ENCODE peak calls at places on chromosomes 5 and 9, in five cellular contexts. Z is foreskin fibroblast, M is AG04449, A is neural crest cell, S is sigmoid colon. U is an unnamed sample.

GRCh38 chr5:172498431-172499129 is 44.3 kb upstream of the SH3PXD2B start:
- DNase-seq in Z (no peak), M (no peak), A (peak), S (peak), U (no peak)

GRCh38 chr9:36935768-36936497 is 98.1 kb downstream of the PAX5 start:
- DNase-seq in Z (no peak), M (no peak), A (no peak), S (no peak), U (no peak)

GRCh38 chr9:128276574-128277270 is 646 bp downstream of the SWI5 start:
- DNase-seq in Z (peak), M (no peak), A (no peak), S (peak), U (peak)

GRCh38 chr9:27429436-27429835 is 94.7 kb upstream of the IFNK start:
- DNase-seq in Z (no peak), M (no peak), A (no peak), S (no peak), U (no peak)

GRCh38 chr9:132415181-132415580 is 5.2 kb downstream of the CFAP77 start:
- DNase-seq in Z (no peak), M (no peak), A (no peak), S (no peak), U (no peak)

GRCh38 chr5:110951373-110951791 is 120.1 kb upstream of the TSLP start:
- DNase-seq in Z (peak), M (no peak), A (no peak), S (no peak), U (no peak)

GRCh38 chr5:136308396-136308795 is 56.9 kb downstream of the TRPC7 start:
- DNase-seq in Z (peak), M (no peak), A (no peak), S (no peak), U (no peak)

GRCh38 chr5:36945687-36946086 is 69.1 kb downstream of the NIPBL start:
- DNase-seq in Z (no peak), M (no peak), A (no peak), S (no peak), U (no peak)

GRCh38 chr9:105062222-105062850 is 134.4 kb upstream of the ABCA1 start:
- DNase-seq in Z (no peak), M (no peak), A (no peak), S (no peak), U (no peak)

GRCh38 chr9:112186695-112187094 is 11.6 kb upstream of the SUSD1 start:
- DNase-seq in Z (no peak), M (no peak), A (no peak), S (no peak), U (no peak)

GRCh38 chr5:116572375-116573278 is 2.0 kb downstream of the SEMA6A start:
- DNase-seq in Z (peak), M (no peak), A (peak), S (peak), U (peak)

GRCh38 chr9:35820076-35820475 is 5.2 kb upstream of the HINT2 start:
- DNase-seq in Z (peak), M (no peak), A (no peak), S (no peak), U (no peak)

GRCh38 chr9:20988916-20989315 is 42.5 kb downstream of the HACD4 start:
- DNase-seq in Z (peak), M (peak), A (no peak), S (no peak), U (no peak)

GRCh38 chr5:40383719-40384651 is 295.7 kb upstream of the PTGER4 start:
- DNase-seq in Z (peak), M (peak), A (no peak), S (no peak), U (no peak)

GRCh38 chr5:40483316-40483715 is 196.4 kb upstream of the PTGER4 start:
- DNase-seq in Z (peak), M (no peak), A (no peak), S (no peak), U (no peak)

GRCh38 chr5:149265559-149265958 is 6.1 kb upstream of the AFAP1L1 start:
- DNase-seq in Z (peak), M (no peak), A (no peak), S (no peak), U (no peak)

GRCh38 chr9:98738741-98739140 is 30.0 kb upstream of the GABBR2 start:
- DNase-seq in Z (no peak), M (no peak), A (no peak), S (no peak), U (no peak)

GRCh38 chr5:14447958-14448881 is 133.4 kb upstream of the OTULINL start:
- DNase-seq in Z (peak), M (no peak), A (no peak), S (no peak), U (peak)

GRCh38 chr5:174397206-174397605 is 327.2 kb upstream of the MSX2 start:
- DNase-seq in Z (no peak), M (no peak), A (no peak), S (no peak), U (no peak)

GRCh38 chr5:43191740-43192557 is at the start of gene NIM1K:
- DNase-seq in Z (peak), M (no peak), A (peak), S (peak), U (peak)

GRCh38 chr9:87580941-87581438 is 83.3 kb downstream of the DAPK1 start:
- DNase-seq in Z (no peak), M (no peak), A (no peak), S (no peak), U (no peak)

GRCh38 chr5:170266570-170267379 is 30.8 kb downstream of the LCP2 start:
- DNase-seq in Z (no peak), M (no peak), A (no peak), S (no peak), U (no peak)

GRCh38 chr5:6822068-6822467 is 108.8 kb downstream of the TENT4A start:
- DNase-seq in Z (no peak), M (no peak), A (no peak), S (no peak), U (no peak)

GRCh38 chr5:6818594-6819512 is 105.6 kb downstream of the TENT4A start:
- DNase-seq in Z (peak), M (no peak), A (no peak), S (no peak), U (no peak)

GRCh38 chr5:6819521-6819920 is 106.3 kb downstream of the TENT4A start:
- DNase-seq in Z (no peak), M (no peak), A (no peak), S (no peak), U (peak)

GRCh38 chr5:6822556-6823343 is 109.5 kb downstream of the TENT4A start:
- DNase-seq in Z (no peak), M (no peak), A (no peak), S (no peak), U (peak)

DNA sequence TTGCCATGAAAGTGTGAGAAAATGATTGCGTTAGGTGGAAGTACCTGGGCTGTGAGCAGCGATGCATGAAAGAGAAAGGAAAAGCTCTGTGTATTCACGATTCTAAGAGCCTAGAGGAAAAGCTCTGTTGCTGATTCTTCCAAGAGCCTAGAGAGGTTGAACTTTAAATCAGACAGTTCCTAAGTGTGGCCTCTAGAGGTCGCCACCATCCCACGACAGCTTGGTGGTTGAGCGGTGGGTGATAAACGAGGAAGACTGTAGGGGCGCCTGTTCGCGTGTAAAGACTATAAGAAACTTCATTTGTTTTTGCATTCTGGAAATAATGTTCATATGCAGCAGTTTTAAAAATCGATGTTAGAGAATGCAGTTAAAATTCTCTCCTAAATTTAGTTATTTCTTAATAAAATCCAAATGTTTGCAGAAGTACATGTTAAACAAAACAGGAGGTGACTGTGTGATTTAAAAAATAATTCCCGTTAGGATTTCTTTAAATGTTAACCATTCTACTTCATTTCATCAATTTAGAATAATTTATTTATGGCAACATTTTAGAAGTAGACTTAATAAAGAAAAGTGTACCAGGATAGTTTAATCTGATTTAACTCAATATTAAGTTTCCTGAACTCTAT is 107.7 kb downstream of the TENT4A start:
- DNase-seq in Z (peak), M (no peak), A (peak), S (no peak), U (peak)
- TF ChIP-seq CTCF in Z (peak), M (peak), A (peak), S (peak), U (peak)

GRCh38 chr5:152592416-152592815 is 187.3 kb upstream of the NMUR2 start:
- DNase-seq in Z (no peak), M (no peak), A (no peak), S (no peak), U (no peak)
- TF ChIP-seq CTCF in Z (no peak), M (no peak), A (peak), S (no peak), U (no peak)

DNA sequence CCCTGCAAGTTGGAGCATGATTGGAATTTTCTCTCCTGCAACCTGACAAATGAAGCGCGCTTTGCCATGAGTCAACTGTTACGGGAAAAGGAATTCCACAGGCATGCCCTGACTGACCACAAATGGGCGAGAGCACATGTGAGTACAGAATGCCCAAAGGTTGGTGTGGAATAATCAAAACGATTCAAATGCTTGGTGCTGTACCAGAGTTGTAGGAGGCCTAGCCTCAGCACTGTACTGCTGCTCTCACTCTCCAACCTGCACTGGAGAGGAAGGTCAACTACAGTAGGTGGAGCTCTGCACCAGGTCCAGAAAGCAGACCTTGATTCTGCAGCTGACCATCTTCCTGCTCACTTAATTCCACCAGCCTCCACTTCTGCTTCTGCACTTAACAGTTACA is 406.9 kb upstream of the ACTBL2 start:
- DNase-seq in Z (peak), M (peak), A (no peak), S (no peak), U (peak)
- TF ChIP-seq CTCF in Z (peak), M (peak), A (no peak), S (no peak), U (no peak)

GRCh38 chr5:141476132-141476909 is 555 bp downstream of the PCDHGC3 start:
- DNase-seq in Z (peak), M (peak), A (peak), S (peak), U (peak)

GRCh38 chr5:141478321-141478945 is 2.7 kb downstream of the PCDHGC3 start:
- DNase-seq in Z (peak), M (no peak), A (no peak), S (no peak), U (no peak)

GRCh38 chr5:141477169-141477568 is 1.4 kb downstream of the PCDHGC3 start:
- DNase-seq in Z (peak), M (no peak), A (no peak), S (no peak), U (no peak)

GRCh38 chr5:141477815-141478214 is 2.0 kb downstream of the PCDHGC3 start:
- DNase-seq in Z (peak), M (no peak), A (no peak), S (no peak), U (no peak)

DNA sequence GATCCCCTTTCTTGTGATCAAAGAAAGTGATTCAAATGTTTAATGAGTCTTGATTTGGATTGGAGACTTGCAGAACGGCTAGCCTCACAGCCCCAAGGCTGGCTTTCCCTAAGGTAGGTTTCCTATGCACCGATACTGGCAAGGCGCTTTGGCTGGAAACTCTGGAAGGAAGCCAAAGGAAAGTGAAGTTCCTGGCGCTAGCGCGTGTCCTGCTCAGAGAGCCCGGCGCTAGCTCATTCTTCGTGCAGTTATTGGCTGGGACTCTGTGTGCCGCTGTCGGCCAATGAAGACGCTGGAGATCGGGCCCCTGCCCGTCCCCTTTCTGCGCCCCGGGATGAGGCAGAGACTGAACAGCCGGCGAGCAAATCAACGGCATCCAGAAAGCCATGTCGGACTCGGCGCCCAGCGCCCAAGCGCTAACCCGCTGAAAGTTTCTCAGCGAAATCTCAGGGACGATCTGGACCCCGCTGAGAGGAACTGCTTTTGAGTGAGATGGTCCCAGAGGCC is at the start of gene PCDHGC3:
- DNase-seq in Z (peak), M (peak), A (peak), S (peak), U (peak)
- TF ChIP-seq CTCF in Z (peak), M (peak), A (no peak), S (peak), U (no peak)

U was measured in nephron progenitor cell.